ENCODE peak calls at places on chromosomes 13 and 19, in four cellular contexts. Y is breast epithelium, C is fibroblast of lung, F is astrocyte of the spinal cord. H is an unnamed sample.

GRCh38 chr19:45591004-45591637 is 6.5 kb upstream of the OPA3 start:
- DNase-seq in Y (peak), C (peak), F (peak), H (no peak)

GRCh38 chr19:4581381-4582111 is 22.1 kb upstream of the SEMA6B start:
- DNase-seq in Y (no peak), C (peak), F (peak), H (no peak)

GRCh38 chr13:99911965-99912566 is 59.5 kb downstream of the ZIC5 start:
- DNase-seq in Y (no peak), C (no peak), F (no peak), H (no peak)

GRCh38 chr13:42101821-42102580 is 53.6 kb downstream of the DGKH start:
- DNase-seq in Y (no peak), C (peak), F (no peak), H (no peak)

GRCh38 chr13:61002686-61003085 is 413.0 kb downstream of the PCDH20 start:
- DNase-seq in Y (no peak), C (no peak), F (no peak), H (no peak)

GRCh38 chr19:46069841-46070341 is 29.1 kb upstream of the IGFL4 start:
- DNase-seq in Y (no peak), C (peak), F (peak), H (peak)

GRCh38 chr19:3443840-3444694 is 36.3 kb downstream of the SMIM24 start:
- DNase-seq in Y (no peak), C (peak), F (peak), H (no peak)

GRCh38 chr13:89550842-89551422 is 1796.6 kb upstream of the MIR17HG start:
- DNase-seq in Y (no peak), C (peak), F (peak), H (peak)

GRCh38 chr19:48059331-48059730 is 15.5 kb upstream of the CABP5 start:
- DNase-seq in Y (no peak), C (no peak), F (no peak), H (no peak)

GRCh38 chr13:48234652-48235099 is 1.7 kb downstream of the ITM2B start:
- DNase-seq in Y (no peak), C (no peak), F (peak), H (no peak)

GRCh38 chr19:21130097-21130775 is 11.6 kb upstream of the ZNF431 start:
- DNase-seq in Y (no peak), C (no peak), F (no peak), H (no peak)

GRCh38 chr13:69545500-69546025 is 562.1 kb upstream of the ATXN8OS start:
- DNase-seq in Y (no peak), C (no peak), F (no peak), H (no peak)

GRCh38 chr19:40578442-40578908 is 1.8 kb downstream of the SHKBP1 start:
- DNase-seq in Y (no peak), C (peak), F (peak), H (no peak)

GRCh38 chr19:17648786-17649185 is 39.4 kb downstream of the UNC13A start:
- DNase-seq in Y (no peak), C (no peak), F (no peak), H (no peak)

GRCh38 chr19:54434112-54434861 is 14.7 kb upstream of the LENG8 start:
- DNase-seq in Y (no peak), C (no peak), F (no peak), H (no peak)

GRCh38 chr19:44303976-44304568 is 753 bp downstream of the ZNF235 start:
- DNase-seq in Y (no peak), C (peak), F (peak), H (peak)

GRCh38 chr19:42254083-42254849 is 662 bp downstream of the ERF start:
- DNase-seq in Y (peak), C (peak), F (peak), H (no peak)

GRCh38 chr13:24032252-24032651 is 128.3 kb upstream of the SPATA13 start:
- DNase-seq in Y (no peak), C (peak), F (peak), H (peak)

GRCh38 chr13:40611004-40611403 is 55.4 kb downstream of the FOXO1 start:
- DNase-seq in Y (no peak), C (no peak), F (no peak), H (no peak)

GRCh38 chr13:41645313-41645712 is 188.0 kb downstream of the RGCC start:
- DNase-seq in Y (no peak), C (peak), F (peak), H (peak)

GRCh38 chr13:84706004-84706710 is 823.9 kb upstream of the SLITRK1 start:
- DNase-seq in Y (no peak), C (no peak), F (no peak), H (no peak)

GRCh38 chr13:77521194-77521593 is 14.3 kb upstream of the SCEL start:
- DNase-seq in Y (no peak), C (peak), F (peak), H (no peak)

GRCh38 chr19:43809762-43810696 is 7.8 kb upstream of the LYPD5 start:
- DNase-seq in Y (no peak), C (peak), F (peak), H (peak)

GRCh38 chr19:55437410-55437809 is 5.7 kb downstream of the SHISA7 start:
- DNase-seq in Y (peak), C (peak), F (peak), H (no peak)
- H3K4me3 ChIP-seq in Y (no peak), C (no peak), F (no peak), H (no peak)

GRCh38 chr13:79674765-79675515 is 194.0 kb downstream of the NDFIP2 start:
- DNase-seq in Y (no peak), C (no peak), F (no peak), H (no peak)

GRCh38 chr13:79673993-79674377 is 193.0 kb downstream of the NDFIP2 start:
- DNase-seq in Y (no peak), C (no peak), F (no peak), H (no peak)

GRCh38 chr13:79673310-79673992 is 192.5 kb downstream of the NDFIP2 start:
- DNase-seq in Y (no peak), C (no peak), F (no peak), H (no peak)

GRCh38 chr13:79678100-79678499 is 197.1 kb downstream of the NDFIP2 start:
- DNase-seq in Y (no peak), C (peak), F (peak), H (no peak)

GRCh38 chr13:79675931-79676658 is 195.1 kb downstream of the NDFIP2 start:
- DNase-seq in Y (no peak), C (no peak), F (no peak), H (no peak)
- TF ChIP-seq CTCF in Y (no peak), C (no peak), F (no peak), H (no peak)

GRCh38 chr13:51221674-51222509 is at the start of gene FAM124A:
- DNase-seq in Y (no peak), C (peak), F (no peak), H (no peak)

GRCh38 chr13:51221108-51221507 is 1.1 kb upstream of the FAM124A start:
- DNase-seq in Y (no peak), C (no peak), F (no peak), H (no peak)

GRCh38 chr13:51222510-51223283 is 499 bp downstream of the FAM124A start:
- DNase-seq in Y (no peak), C (peak), F (no peak), H (no peak)

GRCh38 chr13:51220706-51221105 is 1.5 kb upstream of the FAM124A start:
- DNase-seq in Y (no peak), C (peak), F (no peak), H (no peak)

DNA sequence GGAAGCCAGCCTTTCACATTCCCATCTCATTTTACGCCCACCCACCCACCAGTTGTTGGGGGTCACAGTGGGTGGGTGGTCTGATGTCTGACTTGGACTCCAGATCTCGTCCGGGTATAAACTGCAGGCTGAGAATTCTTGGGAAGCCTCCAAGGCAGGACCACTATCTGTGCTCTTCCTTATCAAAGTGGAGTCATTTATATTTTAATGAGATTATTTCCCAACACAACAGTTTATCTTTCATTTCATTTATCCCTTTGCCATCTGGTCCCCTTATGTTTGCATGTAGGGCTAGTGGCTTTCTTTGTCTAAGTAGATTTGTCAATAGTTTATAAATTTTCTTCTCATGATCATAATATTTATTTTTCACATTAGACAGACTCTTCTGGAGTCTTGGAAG is 3.5 kb upstream of the FAM124A start:
- DNase-seq in Y (no peak), C (no peak), F (no peak), H (no peak)
- H3K4me3 ChIP-seq in Y (no peak), C (no peak), F (no peak), H (no peak)

GRCh38 chr13:26469602-26470001 is 87.9 kb upstream of the WASF3 start:
- DNase-seq in Y (no peak), C (no peak), F (no peak), H (no peak)

GRCh38 chr13:26468203-26468602 is 89.3 kb upstream of the WASF3 start:
- DNase-seq in Y (no peak), C (no peak), F (no peak), H (no peak)

GRCh38 chr13:26465954-26466353 is 91.5 kb upstream of the WASF3 start:
- DNase-seq in Y (no peak), C (no peak), F (no peak), H (no peak)

GRCh38 chr13:26463848-26464247 is 93.6 kb upstream of the WASF3 start:
- DNase-seq in Y (no peak), C (no peak), F (no peak), H (no peak)

DNA sequence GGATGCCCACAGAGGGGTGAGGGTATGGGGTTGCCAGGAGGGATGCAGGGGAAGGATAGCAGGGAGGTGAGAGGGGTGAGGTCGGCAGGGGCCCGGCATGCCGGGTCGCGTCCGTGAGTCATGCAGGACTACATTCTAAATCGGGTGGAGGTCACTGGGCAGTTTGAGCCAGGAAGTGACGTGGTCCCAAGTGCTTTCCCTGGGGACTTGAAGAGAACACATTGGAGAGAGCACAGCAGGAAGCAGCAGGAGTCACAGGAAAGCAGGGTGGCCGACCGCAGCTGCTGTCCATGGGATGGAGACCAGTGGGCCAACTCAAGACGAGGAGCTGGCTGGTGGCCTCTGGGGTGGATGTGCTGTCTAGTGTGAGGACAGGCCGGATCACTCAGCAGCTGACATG is 92.0 kb upstream of the WASF3 start:
- DNase-seq in Y (no peak), C (no peak), F (no peak), H (no peak)
- TF ChIP-seq CTCF in Y (no peak), C (no peak), F (no peak), H (no peak)

DNA sequence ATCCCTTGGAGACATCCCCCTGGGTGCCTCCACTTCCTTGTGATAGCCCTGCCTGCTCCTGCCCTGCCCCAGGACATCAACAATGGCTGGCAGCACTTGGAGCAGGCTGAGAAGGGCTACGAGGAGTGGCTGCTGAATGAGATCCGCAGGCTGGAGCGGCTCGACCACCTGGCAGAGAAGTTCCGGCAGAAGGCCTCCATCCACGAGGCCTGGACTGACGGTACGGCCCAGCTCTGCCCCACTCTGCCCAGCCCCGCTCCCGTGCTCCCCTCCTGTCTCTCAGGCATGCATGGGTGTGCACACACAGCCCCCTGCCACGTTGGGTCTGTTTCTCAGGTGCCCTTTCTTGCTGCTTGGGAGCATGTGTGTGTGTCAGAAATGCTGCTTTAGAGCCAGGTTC is 26.4 kb downstream of the CAPN12 start:
- DNase-seq in Y (no peak), C (no peak), F (no peak), H (no peak)
- H3K4me3 ChIP-seq in Y (no peak), C (no peak), F (no peak), H (no peak)

GRCh38 chr13:33242984-33243617 is 42.5 kb downstream of the STARD13 start:
- DNase-seq in Y (no peak), C (no peak), F (no peak), H (no peak)
- TF ChIP-seq CTCF in Y (no peak), C (no peak), F (no peak), H (no peak)